ENCODE peak calls at places on chromosomes 3 and 15, in six cellular contexts. U, V, O, Z, F and B are unnamed samples.
A peak's percentile ranks its signal among the peaks of the same experiment; 100 is the strongest.

GRCh38 chr15:87777054-87777498 is 479.5 kb downstream of the NTRK3 start:
- DNase-seq in U (no peak), V (no peak), O (no peak), Z (no peak), F (no peak), B (no peak)

GRCh38 chr3:162704238-162704637 is 1207.6 kb downstream of the OTOL1 start:
- DNase-seq in U (no peak), V (no peak), O (no peak), Z (no peak), F (no peak), B (no peak)

GRCh38 chr15:92877000-92877399 is 23.1 kb upstream of the CHD2 start:
- DNase-seq in U (no peak), V (no peak), O (no peak), Z (no peak), F (no peak), B (no peak)

GRCh38 chr15:57751177-57751800 is 44.8 kb downstream of the POLR2M start:
- DNase-seq in U (no peak), V (no peak), O (no peak), Z (no peak), F (peak; percentile 72), B (peak; percentile 69)

GRCh38 chr3:145698252-145698651 is 462.7 kb downstream of the PLOD2 start:
- DNase-seq in U (no peak), V (no peak), O (no peak), Z (no peak), F (peak; percentile 34), B (no peak)

GRCh38 chr3:49017646-49017977 is 768 bp downstream of the DALRD3 start:
- DNase-seq in U (no peak), V (no peak), O (no peak), Z (no peak), F (peak; percentile 17), B (no peak)

GRCh38 chr3:139794469-139795265 is 116.9 kb upstream of the NMNAT3 start:
- DNase-seq in U (no peak), V (no peak), O (no peak), Z (no peak), F (no peak), B (no peak)

GRCh38 chr3:64489361-64490044 is 198.3 kb downstream of the ADAMTS9 start:
- DNase-seq in U (peak; percentile 42), V (no peak), O (peak; percentile 76), Z (peak; percentile 68), F (no peak), B (peak; percentile 45)

GRCh38 chr3:150739877-150740645 is 22.9 kb downstream of the SIAH2 start:
- DNase-seq in U (no peak), V (no peak), O (no peak), Z (no peak), F (no peak), B (no peak)

GRCh38 chr3:12180218-12180617 is 21.5 kb upstream of the TIMP4 start:
- DNase-seq in U (no peak), V (peak; percentile 44), O (peak; percentile 86), Z (peak; percentile 23), F (peak; percentile 60), B (peak; percentile 91)
- H3K4me1 ChIP-seq in U (no peaks in the 10 kb centered on the region), V (peaks cover 12% of the 10 kb centered on the region), O (peaks cover 14% of the 10 kb centered on the region), Z (peaks cover 20% of the 10 kb centered on the region), F (peaks cover 32% of the 10 kb centered on the region), B (no peaks in the 10 kb centered on the region)

GRCh38 chr15:98296653-98297052 is 336.1 kb downstream of the ARRDC4 start:
- DNase-seq in U (no peak), V (no peak), O (no peak), Z (no peak), F (no peak), B (no peak)
- H3K27me3 ChIP-seq in U (no peaks in the 10 kb centered on the region), V (peaks cover 36% of the 10 kb centered on the region), O (peaks cover 14% of the 10 kb centered on the region), Z (no peaks in the 10 kb centered on the region), F (no peaks in the 10 kb centered on the region), B (peaks cover 34% of the 10 kb centered on the region)

DNA sequence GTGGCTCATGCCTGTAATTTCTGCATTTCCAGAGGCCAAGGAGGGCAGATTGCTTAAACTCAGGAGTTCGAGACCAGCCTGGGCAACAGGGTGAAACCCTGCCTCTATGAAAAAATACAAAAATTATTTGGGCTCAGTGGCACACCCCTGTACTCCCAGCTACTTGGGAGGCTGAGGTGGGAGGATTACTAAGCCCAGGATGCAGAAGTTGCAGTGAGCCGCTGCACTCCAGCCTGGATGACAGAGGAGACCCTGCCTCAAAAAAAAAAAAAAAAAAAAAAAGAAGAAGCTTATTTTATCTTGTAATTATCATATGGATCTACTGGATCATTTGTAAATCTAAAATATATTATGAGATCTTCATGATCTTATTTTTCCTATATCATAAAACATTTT is 84.1 kb downstream of the PPCDC start:
- DNase-seq in U (no peak), V (no peak), O (no peak), Z (no peak), F (no peak), B (no peak)
- H3K4me1 ChIP-seq in U (no peaks in the 10 kb centered on the region), V (peaks cover 53% of the 10 kb centered on the region), O (peaks cover 24% of the 10 kb centered on the region), Z (peaks cover 4% of the 10 kb centered on the region), F (peaks cover 37% of the 10 kb centered on the region), B (no peaks in the 10 kb centered on the region)

GRCh38 chr3:45333549-45333948 is 54.8 kb upstream of the LARS2 start:
- DNase-seq in U (no peak), V (no peak), O (no peak), Z (no peak), F (no peak), B (no peak)

GRCh38 chr3:45332493-45332892 is 55.9 kb upstream of the LARS2 start:
- DNase-seq in U (no peak), V (no peak), O (no peak), Z (no peak), F (no peak), B (no peak)

GRCh38 chr3:45341876-45342275 is 46.5 kb upstream of the LARS2 start:
- DNase-seq in U (no peak), V (no peak), O (no peak), Z (no peak), F (no peak), B (no peak)

GRCh38 chr3:45332901-45333407 is 55.4 kb upstream of the LARS2 start:
- DNase-seq in U (no peak), V (no peak), O (no peak), Z (no peak), F (no peak), B (no peak)

GRCh38 chr3:45337839-45338470 is 50.4 kb upstream of the LARS2 start:
- DNase-seq in U (no peak), V (no peak), O (no peak), Z (no peak), F (no peak), B (no peak)
- H3K27me3 ChIP-seq in U (no peaks in the 10 kb centered on the region), V (no peaks in the 10 kb centered on the region), O (peaks cover 7% of the 10 kb centered on the region), Z (no peaks in the 10 kb centered on the region), F (peaks cover 5% of the 10 kb centered on the region), B (no peaks in the 10 kb centered on the region)

DNA sequence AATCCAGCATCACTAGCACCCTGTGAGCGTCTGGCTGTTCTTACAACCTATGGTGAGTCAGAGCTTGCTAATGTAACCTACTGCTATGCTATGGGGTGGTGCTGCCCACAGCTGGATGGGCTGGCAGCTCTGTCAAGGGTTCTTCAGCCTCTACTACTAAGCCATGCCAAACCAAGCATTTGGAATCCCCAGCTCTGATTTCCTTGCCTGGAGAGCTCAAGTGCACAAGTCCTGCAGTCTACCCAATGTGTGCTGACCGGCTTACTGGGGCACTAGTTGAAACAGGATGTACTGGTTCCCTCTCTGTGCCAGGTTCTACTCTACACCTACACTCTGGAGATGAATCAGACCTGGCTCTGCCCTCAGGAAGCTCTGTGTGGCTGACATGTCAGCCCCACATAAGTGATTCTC is 4.2 kb downstream of the TEX264 start:
- DNase-seq in U (no peak), V (no peak), O (no peak), Z (no peak), F (no peak), B (no peak)
- H3K4me1 ChIP-seq in U (peaks cover 6% of the 10 kb centered on the region), V (peaks cover 12% of the 10 kb centered on the region), O (peaks cover 36% of the 10 kb centered on the region), Z (peaks cover 20% of the 10 kb centered on the region), F (peaks cover 12% of the 10 kb centered on the region), B (peaks cover 19% of the 10 kb centered on the region)

DNA sequence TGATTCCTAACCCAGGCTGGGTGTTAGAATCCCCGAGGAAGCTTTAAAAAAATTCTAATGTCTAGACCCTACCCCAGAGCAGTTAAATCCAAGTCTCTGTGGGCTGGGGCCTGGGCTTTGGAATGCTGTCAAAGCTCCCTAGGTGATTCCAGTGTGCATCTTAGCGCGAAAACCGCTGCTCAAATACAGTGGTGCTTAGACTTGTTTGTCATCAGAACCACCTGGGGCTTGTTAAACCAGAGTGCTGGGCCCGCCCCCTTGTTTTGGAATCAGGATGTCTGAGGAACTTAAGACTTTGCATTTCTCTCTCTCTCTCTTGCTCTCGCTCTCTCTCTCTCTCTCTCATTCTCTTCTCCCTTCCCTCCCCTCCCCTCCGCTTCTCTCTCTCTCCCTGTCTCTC is 20.7 kb downstream of the RHCG start:
- DNase-seq in U (no peak), V (no peak), O (no peak), Z (no peak), F (no peak), B (no peak)
- H3K27me3 ChIP-seq in U (no peaks in the 10 kb centered on the region), V (peaks cover 8% of the 10 kb centered on the region), O (peaks cover 27% of the 10 kb centered on the region), Z (no peaks in the 10 kb centered on the region), F (peaks cover 4% of the 10 kb centered on the region), B (peaks cover 66% of the 10 kb centered on the region)

GRCh38 chr15:99674279-99674678 is 59.0 kb downstream of the LYSMD4 start:
- DNase-seq in U (no peak), V (no peak), O (no peak), Z (no peak), F (no peak), B (no peak)
- H3K4me1 ChIP-seq in U (no peaks in the 10 kb centered on the region), V (no peaks in the 10 kb centered on the region), O (no peaks in the 10 kb centered on the region), Z (no peaks in the 10 kb centered on the region), F (no peaks in the 10 kb centered on the region), B (peaks cover 31% of the 10 kb centered on the region)

GRCh38 chr3:99640214-99640851 is 1.9 kb downstream of the COL8A1 start:
- DNase-seq in U (no peak), V (no peak), O (no peak), Z (no peak), F (peak; percentile 60), B (no peak)

GRCh38 chr3:99637381-99638111 is 848 bp upstream of the COL8A1 start:
- DNase-seq in U (peak; percentile 37), V (no peak), O (no peak), Z (peak; percentile 17), F (peak; percentile 94), B (peak; percentile 12)

GRCh38 chr3:99639579-99639978 is 1.2 kb downstream of the COL8A1 start:
- DNase-seq in U (no peak), V (no peak), O (no peak), Z (no peak), F (peak; percentile 45), B (peak; percentile 64)

GRCh38 chr3:99637041-99637380 is 1.4 kb upstream of the COL8A1 start:
- DNase-seq in U (no peak), V (no peak), O (no peak), Z (no peak), F (peak; percentile 89), B (peak; percentile 63)

DNA sequence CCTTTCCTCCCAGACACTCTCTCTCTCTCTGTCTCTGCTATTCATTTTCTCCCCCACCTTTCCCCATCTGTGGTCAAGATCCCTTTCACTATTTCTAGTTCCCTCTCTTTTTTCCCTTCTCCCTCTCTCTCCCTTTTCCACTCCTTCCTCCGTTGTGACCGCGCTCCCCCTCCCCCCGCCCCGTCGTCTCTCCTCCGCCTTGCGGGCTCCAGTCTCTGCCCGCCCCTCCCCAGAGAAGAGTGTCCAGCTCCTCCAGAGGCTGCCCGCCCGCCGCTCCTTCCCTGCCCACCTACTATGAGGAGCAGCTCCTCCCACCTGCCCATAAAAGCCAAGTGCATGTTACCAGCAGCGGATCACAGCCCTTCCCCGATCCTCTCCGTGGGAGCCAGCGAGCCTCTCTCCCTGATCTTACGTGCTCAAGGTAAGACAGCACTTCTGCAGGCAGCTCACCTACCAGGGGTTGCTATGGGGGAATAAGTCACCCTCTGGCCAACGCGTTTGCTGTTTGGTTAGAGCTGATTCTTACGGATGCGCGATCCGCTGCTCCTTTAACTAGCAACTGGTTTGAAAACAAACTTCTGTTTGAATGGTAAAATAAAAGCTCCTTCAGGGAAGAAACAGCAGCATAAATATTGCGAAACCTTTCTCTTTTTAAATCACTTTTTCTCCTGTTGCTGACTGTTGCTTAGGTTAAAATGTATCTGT is at the start of gene COL8A1:
- DNase-seq in U (peak; percentile 65), V (no peak), O (peak; percentile 76), Z (peak; percentile 36), F (peak; percentile 94), B (peak; percentile 60)
- H3K27me3 ChIP-seq in U (no peaks in the 10 kb centered on the region), V (peaks cover 98% of the 10 kb centered on the region), O (peaks cover 7% of the 10 kb centered on the region), Z (no peaks in the 10 kb centered on the region), F (no peaks in the 10 kb centered on the region), B (peaks cover 66% of the 10 kb centered on the region)